ENCODE peak calls at places on chromosomes 12 and 14, in seven cellular contexts. One of them, this sample, is unnamed.

GRCh38 chr12:65306603-65307501 is 28.4 kb downstream of the MSRB3 start:
- DNase-seq in body of pancreas: peak
- DNase-seq in Caco-2: peak
- DNase-seq in type B pancreatic cell: peak
- DNase-seq in HL-60: peak
- DNase-seq in activated CD4-positive, alpha-beta T cell treated with anti-CD3 and anti-CD28 coated beads, Interleukin-2, amount 10 ng/mL, durations not matched to agents 7 days and 5 days: peak
- DNase-seq in Daoy: peak
- DNase-seq in this sample: no peak

GRCh38 chr14:79325071-79325470 is 886.2 kb downstream of the DIO2 start:
- DNase-seq in body of pancreas: peak
- DNase-seq in Caco-2: no peak
- DNase-seq in type B pancreatic cell: no peak
- DNase-seq in HL-60: no peak
- DNase-seq in activated CD4-positive, alpha-beta T cell treated with anti-CD3 and anti-CD28 coated beads, Interleukin-2, amount 10 ng/mL, durations not matched to agents 7 days and 5 days: no peak
- DNase-seq in Daoy: no peak
- DNase-seq in this sample: no peak

GRCh38 chr14:55446127-55446736 is 5.8 kb upstream of the TBPL2 start:
- DNase-seq in body of pancreas: peak
- DNase-seq in Caco-2: peak
- DNase-seq in type B pancreatic cell: no peak
- DNase-seq in HL-60: peak
- DNase-seq in activated CD4-positive, alpha-beta T cell treated with anti-CD3 and anti-CD28 coated beads, Interleukin-2, amount 10 ng/mL, durations not matched to agents 7 days and 5 days: peak
- DNase-seq in Daoy: peak
- DNase-seq in this sample: peak

GRCh38 chr12:20950248-20950647 is 139.7 kb downstream of the SLCO1B3 start:
- DNase-seq in body of pancreas: peak
- DNase-seq in Caco-2: peak
- DNase-seq in type B pancreatic cell: no peak
- DNase-seq in HL-60: peak
- DNase-seq in activated CD4-positive, alpha-beta T cell treated with anti-CD3 and anti-CD28 coated beads, Interleukin-2, amount 10 ng/mL, durations not matched to agents 7 days and 5 days: no peak
- DNase-seq in Daoy: no peak
- DNase-seq in this sample: peak

GRCh38 chr12:2980630-2981029 is 21.4 kb downstream of the TEAD4 start:
- DNase-seq in body of pancreas: no peak
- DNase-seq in Caco-2: no peak
- DNase-seq in type B pancreatic cell: no peak
- DNase-seq in HL-60: no peak
- DNase-seq in activated CD4-positive, alpha-beta T cell treated with anti-CD3 and anti-CD28 coated beads, Interleukin-2, amount 10 ng/mL, durations not matched to agents 7 days and 5 days: no peak
- DNase-seq in Daoy: peak
- DNase-seq in this sample: no peak

GRCh38 chr12:62347922-62348650 is 87.9 kb downstream of the USP15 start:
- DNase-seq in body of pancreas: no peak
- DNase-seq in Caco-2: no peak
- DNase-seq in type B pancreatic cell: no peak
- DNase-seq in HL-60: no peak
- DNase-seq in activated CD4-positive, alpha-beta T cell treated with anti-CD3 and anti-CD28 coated beads, Interleukin-2, amount 10 ng/mL, durations not matched to agents 7 days and 5 days: no peak
- DNase-seq in Daoy: peak
- DNase-seq in this sample: no peak

GRCh38 chr12:7981446-7981845 is 45.5 kb upstream of the SLC2A3 start:
- DNase-seq in body of pancreas: no peak
- DNase-seq in Caco-2: peak
- DNase-seq in type B pancreatic cell: no peak
- DNase-seq in HL-60: no peak
- DNase-seq in activated CD4-positive, alpha-beta T cell treated with anti-CD3 and anti-CD28 coated beads, Interleukin-2, amount 10 ng/mL, durations not matched to agents 7 days and 5 days: no peak
- DNase-seq in Daoy: no peak
- DNase-seq in this sample: no peak

GRCh38 chr12:115450017-115450416 is 766.0 kb upstream of the TBX3 start:
- DNase-seq in body of pancreas: no peak
- DNase-seq in Caco-2: no peak
- DNase-seq in type B pancreatic cell: no peak
- DNase-seq in HL-60: no peak
- DNase-seq in activated CD4-positive, alpha-beta T cell treated with anti-CD3 and anti-CD28 coated beads, Interleukin-2, amount 10 ng/mL, durations not matched to agents 7 days and 5 days: no peak
- DNase-seq in Daoy: no peak
- DNase-seq in this sample: no peak

GRCh38 chr14:67241416-67242362 is at the start of gene PALS1:
- DNase-seq in body of pancreas: peak
- DNase-seq in Caco-2: no peak
- DNase-seq in type B pancreatic cell: no peak
- DNase-seq in HL-60: peak
- DNase-seq in activated CD4-positive, alpha-beta T cell treated with anti-CD3 and anti-CD28 coated beads, Interleukin-2, amount 10 ng/mL, durations not matched to agents 7 days and 5 days: peak
- DNase-seq in Daoy: peak
- DNase-seq in this sample: peak